ENCODE peak calls at places on chromosomes 3 and 15, in nine cellular contexts. A is tibial artery, M is hypothalamus, F is fibroblast of pulmonary artery, V is ACHN, H is AG09309, Y is NCI-H69, Q is NCI-H774, I is H9. K is an unnamed sample.

GRCh38 chr3:45064512-45065372 is 38.6 kb downstream of the CLEC3B start:
- DNase-seq in I (no peak), A (no peak), F (peak), M (no peak), Q (no peak), V (no peak), Y (no peak), H (no peak), K (no peak)

GRCh38 chr3:36063992-36064391 is 316.3 kb upstream of the STAC start:
- DNase-seq in V (no peak), Y (no peak), A (no peak), H (no peak), I (no peak), Q (no peak), F (no peak), M (no peak), K (no peak)

GRCh38 chr3:14804835-14805780 is 13.7 kb upstream of the FGD5 start:
- DNase-seq in M (no peak), H (no peak), A (no peak), F (no peak), V (no peak), Q (no peak), I (no peak), Y (no peak), K (no peak)

GRCh38 chr15:83561661-83562060 is 92.3 kb upstream of the ADAMTSL3 start:
- DNase-seq in V (no peak), F (no peak), H (no peak), Y (no peak), I (no peak), Q (no peak), M (no peak), A (no peak), K (no peak)

GRCh38 chr3:17195192-17195611 is 310.4 kb downstream of the PLCL2 start:
- DNase-seq in M (peak), V (no peak), I (no peak), A (no peak), Y (peak), H (peak), F (peak), Q (no peak), K (peak)

GRCh38 chr3:4350789-4351163 is 47.6 kb downstream of the SETMAR start:
- DNase-seq in F (peak), Y (peak), M (peak), A (no peak), H (peak), I (no peak), Q (peak), V (peak), K (peak)

GRCh38 chr3:134406331-134407246 is 32.3 kb upstream of the AMOTL2 start:
- DNase-seq in A (no peak), I (peak), F (no peak), M (peak), Q (peak), V (no peak), H (no peak), Y (peak), K (peak)

GRCh38 chr15:45449878-45450277 is 71.5 kb upstream of the GATM start:
- DNase-seq in F (no peak), I (no peak), M (no peak), Q (no peak), A (no peak), H (no peak), Y (no peak), V (no peak), K (no peak)

GRCh38 chr3:4754180-4755086 is 224.8 kb upstream of the BHLHE40 start:
- DNase-seq in M (no peak), Q (no peak), Y (no peak), I (no peak), H (no peak), F (no peak), V (no peak), A (no peak), K (no peak)

GRCh38 chr3:149820183-149820582 is 7.2 kb downstream of the RNF13 start:
- DNase-seq in F (no peak), I (no peak), M (no peak), Q (no peak), Y (no peak), V (no peak), H (no peak), A (no peak), K (no peak)

GRCh38 chr3:10946526-10946925 is 46.0 kb upstream of the SLC6A1 start:
- DNase-seq in V (no peak), H (no peak), Y (no peak), F (no peak), I (no peak), A (no peak), M (no peak), Q (no peak), K (no peak)

GRCh38 chr3:70840106-70840870 is 527.9 kb upstream of the MDFIC2 start:
- DNase-seq in V (no peak), A (no peak), Q (no peak), I (peak), F (no peak), Y (peak), H (no peak), M (no peak), K (no peak)

GRCh38 chr15:89628301-89628700 is 27.0 kb downstream of the KIF7 start:
- DNase-seq in V (no peak), A (no peak), H (no peak), F (no peak), M (no peak), I (no peak), Y (no peak), Q (no peak), K (no peak)

GRCh38 chr3:113006350-113007056 is 15.7 kb downstream of the GTPBP8 start:
- DNase-seq in I (no peak), F (no peak), Y (no peak), Q (no peak), M (no peak), V (no peak), H (no peak), A (no peak), K (no peak)

GRCh38 chr15:72784233-72784876 is 797 bp upstream of the ADPGK start:
- DNase-seq in Y (peak), F (peak), I (no peak), V (peak), H (peak), Q (peak), A (no peak), M (no peak), K (peak)

GRCh38 chr3:64740232-64740631 is 52.4 kb upstream of the ADAMTS9 start:
- DNase-seq in I (no peak), F (peak), A (no peak), M (no peak), Y (no peak), Q (no peak), V (no peak), H (no peak), K (no peak)

K was measured in NCI-H146.